ENCODE peak calls at places on chromosome 2, in five cellular contexts. One of them, this sample, is unnamed.
A peak's percentile ranks its signal among the peaks of the same experiment; 100 is the strongest.

GRCh38 chr2:45836740-45837139 is 185.3 kb downstream of the PRKCE start:
- DNase-seq in activated CD4-positive, alpha-beta T cell treated with anti-CD3 and anti-CD28 coated beads, Interleukin-2, amount 50 U/mL, for 4 hours: no peak
- DNase-seq in T follicular helper cell: no peak
- DNase-seq in NCI-H460: no peak
- DNase-seq in mucosa of gallbladder: no peak
- DNase-seq in this sample: no peak

GRCh38 chr2:429575-430254 is 141.8 kb upstream of the ALKAL2 start:
- DNase-seq in activated CD4-positive, alpha-beta T cell treated with anti-CD3 and anti-CD28 coated beads, Interleukin-2, amount 50 U/mL, for 4 hours: no peak
- DNase-seq in T follicular helper cell: no peak
- DNase-seq in NCI-H460: no peak
- DNase-seq in mucosa of gallbladder: no peak
- DNase-seq in this sample: no peak

GRCh38 chr2:195364015-195364965 is 292.7 kb upstream of the SLC39A10 start:
- DNase-seq in activated CD4-positive, alpha-beta T cell treated with anti-CD3 and anti-CD28 coated beads, Interleukin-2, amount 50 U/mL, for 4 hours: no peak
- DNase-seq in T follicular helper cell: no peak
- DNase-seq in NCI-H460: no peak
- DNase-seq in mucosa of gallbladder: no peak
- DNase-seq in this sample: no peak

GRCh38 chr2:9797681-9798556 is 45.4 kb upstream of the TAF1B start:
- DNase-seq in activated CD4-positive, alpha-beta T cell treated with anti-CD3 and anti-CD28 coated beads, Interleukin-2, amount 50 U/mL, for 4 hours: no peak
- DNase-seq in T follicular helper cell: no peak
- DNase-seq in NCI-H460: no peak
- DNase-seq in mucosa of gallbladder: peak; percentile 70
- DNase-seq in this sample: no peak

GRCh38 chr2:203586696-203587095 is 51.6 kb upstream of the RAPH1 start:
- DNase-seq in activated CD4-positive, alpha-beta T cell treated with anti-CD3 and anti-CD28 coated beads, Interleukin-2, amount 50 U/mL, for 4 hours: no peak
- DNase-seq in T follicular helper cell: no peak
- DNase-seq in NCI-H460: no peak
- DNase-seq in mucosa of gallbladder: no peak
- DNase-seq in this sample: no peak

GRCh38 chr2:57372237-57372962 is 674.2 kb upstream of the VRK2 start:
- DNase-seq in activated CD4-positive, alpha-beta T cell treated with anti-CD3 and anti-CD28 coated beads, Interleukin-2, amount 50 U/mL, for 4 hours: no peak
- DNase-seq in T follicular helper cell: no peak
- DNase-seq in NCI-H460: no peak
- DNase-seq in mucosa of gallbladder: no peak
- DNase-seq in this sample: no peak

GRCh38 chr2:162317910-162318279 is 589 bp downstream of the IFIH1 start:
- DNase-seq in activated CD4-positive, alpha-beta T cell treated with anti-CD3 and anti-CD28 coated beads, Interleukin-2, amount 50 U/mL, for 4 hours: peak; percentile 13
- DNase-seq in T follicular helper cell: no peak
- DNase-seq in NCI-H460: peak; percentile 9
- DNase-seq in mucosa of gallbladder: peak; percentile 13
- DNase-seq in this sample: peak; percentile 36

GRCh38 chr2:18356676-18357075 is 203.8 kb downstream of the RDH14 start:
- DNase-seq in activated CD4-positive, alpha-beta T cell treated with anti-CD3 and anti-CD28 coated beads, Interleukin-2, amount 50 U/mL, for 4 hours: no peak
- DNase-seq in T follicular helper cell: no peak
- DNase-seq in NCI-H460: no peak
- DNase-seq in mucosa of gallbladder: no peak
- DNase-seq in this sample: no peak

GRCh38 chr2:214591359-214591758 is 180.5 kb downstream of the VWC2L start:
- DNase-seq in activated CD4-positive, alpha-beta T cell treated with anti-CD3 and anti-CD28 coated beads, Interleukin-2, amount 50 U/mL, for 4 hours: no peak
- DNase-seq in T follicular helper cell: no peak
- DNase-seq in NCI-H460: no peak
- DNase-seq in mucosa of gallbladder: no peak
- DNase-seq in this sample: no peak